ENCODE peak calls at places on chromosomes 2 and 18, in four cellular contexts. B, S, J and F are unnamed samples.
A peak's percentile ranks its signal among the peaks of the same experiment; 100 is the strongest.

GRCh38 chr18:21484851-21485636 is 115.5 kb downstream of the ESCO1 start:
- DNase-seq in B (no peak), S (no peak), J (no peak), F (no peak)

GRCh38 chr18:23626451-23627279 is 36.0 kb downstream of the ANKRD29 start:
- DNase-seq in B (no peak), S (no peak), J (no peak), F (no peak)

GRCh38 chr18:60873708-60874107 is 459.5 kb upstream of the CDH20 start:
- DNase-seq in B (no peak), S (no peak), J (no peak), F (no peak)

GRCh38 chr2:8662239-8662879 is 19.5 kb upstream of the ID2 start:
- DNase-seq in B (no peak), S (peak; percentile 31), J (no peak), F (peak; percentile 56)

GRCh38 chr2:503288-503999 is 173.8 kb downstream of the TMEM18 start:
- DNase-seq in B (no peak), S (no peak), J (no peak), F (no peak)

GRCh38 chr2:95040470-95040869 is 15.0 kb downstream of the MAL start:
- DNase-seq in B (no peak), S (no peak), J (no peak), F (no peak)

GRCh38 chr2:109129921-109130725 is 1.1 kb downstream of the SH3RF3 start:
- DNase-seq in B (no peak), S (no peak), J (no peak), F (no peak)

GRCh38 chr2:16948073-16948472 is 282.4 kb upstream of the CYRIA start:
- DNase-seq in B (no peak), S (peak; percentile 12), J (no peak), F (no peak)

GRCh38 chr2:49177194-49177593 is 22.9 kb upstream of the FSHR start:
- DNase-seq in B (no peak), S (no peak), J (peak; percentile 7), F (no peak)

GRCh38 chr2:46050489-46050888 is 246.7 kb upstream of the EPAS1 start:
- DNase-seq in B (no peak), S (no peak), J (no peak), F (no peak)

GRCh38 chr2:216792222-216793001 is 67.5 kb downstream of the TNP1 start:
- DNase-seq in B (no peak), S (peak; percentile 42), J (no peak), F (no peak)
- TF ChIP-seq CTCF in B (no peak), S (peak; percentile 29), J (peak; percentile 14), F (no peak)

DNA sequence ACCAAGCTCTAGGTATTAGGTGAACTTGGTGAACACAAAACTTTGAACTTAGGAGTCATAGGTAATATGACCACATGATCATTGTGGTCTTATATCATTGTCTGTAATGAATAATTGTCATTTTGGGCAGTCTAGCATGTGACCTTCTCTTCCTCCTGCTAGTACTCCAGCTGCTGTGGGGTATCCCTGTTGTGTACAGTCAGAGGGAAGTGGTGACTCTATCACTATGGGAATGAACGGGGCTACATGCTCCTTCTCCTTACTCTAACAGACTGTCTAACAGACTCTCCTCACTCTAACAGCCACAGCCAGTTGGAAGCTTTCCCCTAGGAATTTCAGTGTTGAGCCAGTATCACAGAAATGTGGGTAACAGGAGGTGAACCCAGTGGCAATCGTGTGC is 68.2 kb upstream of the NEDD4L start:
- DNase-seq in B (no peak), S (no peak), J (no peak), F (no peak)
- TF ChIP-seq EGR1 in B (no peak), S (no peak), J (no peak), F (no peak)

DNA sequence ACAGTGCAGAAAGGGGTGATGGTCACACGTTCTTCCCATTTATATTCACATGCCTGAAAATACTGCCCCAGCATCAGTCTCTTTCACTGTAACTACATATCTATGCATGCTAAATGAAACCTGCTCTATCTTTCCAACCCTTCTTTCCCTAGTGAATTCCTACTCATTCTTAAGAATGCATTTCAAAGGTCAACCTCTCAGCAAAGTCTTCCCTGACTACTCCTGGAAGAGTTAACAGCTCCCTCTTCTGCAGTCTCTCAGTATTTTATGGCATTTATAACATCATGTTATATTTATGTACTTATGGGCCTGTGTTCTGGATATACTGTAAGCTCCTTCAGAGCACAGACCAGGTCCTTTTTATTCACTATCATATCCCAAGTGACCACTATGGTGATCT is 71.7 kb upstream of the GALNT5 start:
- DNase-seq in B (no peak), S (no peak), J (no peak), F (no peak)
- TF ChIP-seq CTCF in B (no peak), S (peak; percentile 5), J (no peak), F (no peak)

GRCh38 chr2:204407209-204408070 is 137.8 kb upstream of the PARD3B start:
- DNase-seq in B (no peak), S (peak; percentile 76), J (no peak), F (no peak)
- TF ChIP-seq EGR1 in B (no peak), S (no peak), J (no peak), F (no peak)

DNA sequence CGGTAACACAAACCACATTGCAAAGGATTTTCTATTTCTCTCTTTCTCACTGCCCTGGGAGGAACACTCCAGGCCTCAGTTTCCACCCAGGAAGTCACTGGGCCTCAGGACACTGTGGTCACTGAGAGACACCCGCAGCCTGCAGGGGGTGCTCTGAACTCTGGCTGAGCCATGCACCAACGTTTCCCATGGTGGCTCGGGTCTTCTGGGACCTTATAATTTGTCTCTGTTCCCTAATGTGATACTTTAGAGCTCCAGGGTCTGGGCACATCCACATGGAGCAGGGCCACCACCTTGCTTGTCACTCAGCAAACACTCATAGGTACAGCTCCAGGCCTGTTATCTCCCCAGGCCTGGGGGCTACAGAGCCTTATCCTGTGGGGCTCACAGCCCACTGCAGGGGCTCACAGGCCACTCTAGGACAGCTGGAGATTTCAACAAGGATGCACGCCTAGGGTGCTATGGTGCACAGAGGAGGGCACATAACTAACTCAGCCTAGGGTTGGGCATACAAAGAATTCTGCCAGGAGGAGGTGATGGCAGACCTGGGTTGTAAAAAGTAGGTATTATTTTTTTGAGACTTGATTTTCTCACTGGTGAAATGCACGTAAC is 2.9 kb upstream of the HS1BP3 start:
- DNase-seq in B (no peak), S (peak; percentile 31), J (no peak), F (no peak)
- TF ChIP-seq CTCF in B (no peak), S (peak; percentile 42), J (peak; percentile 6), F (peak; percentile 11)

DNA sequence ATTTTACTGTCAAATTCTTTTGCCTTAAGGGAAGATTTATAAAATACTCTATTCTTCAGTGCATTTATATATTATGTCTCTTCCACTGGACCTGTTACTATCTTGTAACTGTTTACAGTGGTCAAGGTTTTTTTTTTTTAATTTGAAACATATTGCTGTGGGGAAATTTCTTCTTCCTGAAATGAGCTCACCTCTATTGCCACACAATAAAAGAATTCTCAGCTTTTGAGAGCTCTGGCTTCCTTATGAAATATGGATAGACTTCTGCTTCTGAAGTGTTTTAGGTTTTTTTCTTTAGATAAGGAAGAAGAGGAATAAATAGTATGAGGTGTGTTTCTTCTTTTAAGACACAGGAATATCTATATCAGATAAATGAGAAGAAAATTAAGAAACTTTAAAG is 7.7 kb downstream of the VRK2 start:
- DNase-seq in B (no peak), S (no peak), J (no peak), F (no peak)
- TF ChIP-seq EGR1 in B (no peak), S (no peak), J (no peak), F (no peak)

DNA sequence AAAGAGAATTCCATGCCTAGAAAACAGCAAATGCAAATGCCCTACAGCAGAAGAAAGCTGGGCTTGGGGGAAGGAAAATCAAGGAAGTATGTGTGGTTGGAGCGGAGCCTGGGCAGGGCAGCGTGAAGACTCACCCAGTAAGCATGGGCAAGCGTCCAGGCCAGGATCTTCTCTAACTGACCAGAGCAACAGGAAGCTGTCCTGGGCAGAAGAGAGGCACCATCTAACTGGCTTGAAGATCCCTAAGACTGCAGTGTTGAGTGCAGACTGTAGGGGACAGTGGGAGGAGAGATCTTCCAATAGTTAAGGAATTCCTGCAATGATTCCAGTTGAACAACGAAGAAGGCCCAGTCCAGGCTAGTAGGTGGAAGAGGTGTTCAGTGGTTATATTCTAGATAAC is 57.9 kb downstream of the NXPH2 start:
- DNase-seq in B (no peak), S (no peak), J (no peak), F (no peak)
- TF ChIP-seq CTCF in B (no peak), S (no peak), J (peak; percentile 36), F (peak; percentile 30)

DNA sequence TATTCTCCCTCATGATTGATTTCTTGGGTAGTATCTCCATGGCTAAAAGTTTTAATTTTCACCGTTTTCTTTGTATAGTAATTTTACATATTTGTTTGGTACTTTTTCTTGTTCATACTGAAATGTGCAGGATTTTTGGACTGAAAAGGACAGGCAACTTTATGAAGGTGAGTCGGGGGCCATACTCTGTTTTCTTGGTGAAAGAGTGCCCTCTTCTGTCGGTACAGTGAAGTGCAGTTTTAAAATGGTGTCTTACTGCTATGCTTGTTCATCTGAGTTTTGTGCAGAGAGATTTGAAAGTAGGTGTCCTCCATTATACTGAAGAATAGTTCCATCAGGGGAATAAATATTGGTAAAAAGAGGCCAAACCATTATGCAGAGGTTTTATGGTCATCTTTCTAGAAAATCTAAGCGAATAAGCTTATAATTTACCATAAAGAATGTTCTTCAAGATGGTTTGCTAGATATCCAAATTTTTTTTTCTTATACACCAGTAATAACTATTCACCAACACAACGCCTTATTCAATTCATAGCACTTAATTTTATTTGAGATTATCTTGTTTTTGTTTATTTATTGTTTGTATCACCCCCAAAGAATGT is 8.7 kb upstream of the SERPINB13 start:
- DNase-seq in B (no peak), S (peak; percentile 35), J (no peak), F (peak; percentile 41)
- TF ChIP-seq EGR1 in B (no peak), S (no peak), J (no peak), F (no peak)

DNA sequence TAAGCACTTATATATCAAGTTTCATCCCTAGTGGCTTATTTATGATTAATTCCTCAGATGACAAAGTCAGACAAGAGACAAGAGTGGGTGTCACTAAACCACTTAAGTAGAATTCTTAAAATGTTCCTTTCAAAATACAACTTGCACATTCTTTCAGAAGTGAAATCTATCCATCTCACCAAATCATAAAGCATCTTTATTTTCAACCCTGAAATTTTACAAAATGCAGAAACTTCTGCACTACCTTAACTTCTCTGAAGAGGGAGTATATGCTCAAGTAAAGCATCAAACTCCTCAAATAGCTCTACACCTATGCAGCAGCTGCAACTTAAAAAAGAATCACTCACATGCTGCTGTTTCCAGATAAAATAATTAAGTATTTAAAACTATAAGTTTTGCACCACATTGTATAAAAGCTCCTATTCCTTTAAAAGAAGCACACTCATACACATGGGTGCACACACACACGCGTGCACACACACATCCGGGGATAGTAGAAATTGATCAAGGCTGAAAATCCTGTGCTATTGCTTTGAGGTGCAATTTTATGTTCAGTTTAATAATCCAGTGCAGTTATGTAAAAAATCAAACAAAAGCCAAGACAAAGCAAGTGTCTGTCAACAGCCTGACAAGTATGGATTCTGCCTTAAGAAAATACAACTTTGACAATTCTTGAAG is 244.5 kb downstream of the TCF4 start:
- DNase-seq in B (no peak), S (peak; percentile 19), J (no peak), F (no peak)
- TF ChIP-seq CTCF in B (peak; percentile 58), S (peak; percentile 56), J (peak; percentile 50), F (peak; percentile 16)

DNA sequence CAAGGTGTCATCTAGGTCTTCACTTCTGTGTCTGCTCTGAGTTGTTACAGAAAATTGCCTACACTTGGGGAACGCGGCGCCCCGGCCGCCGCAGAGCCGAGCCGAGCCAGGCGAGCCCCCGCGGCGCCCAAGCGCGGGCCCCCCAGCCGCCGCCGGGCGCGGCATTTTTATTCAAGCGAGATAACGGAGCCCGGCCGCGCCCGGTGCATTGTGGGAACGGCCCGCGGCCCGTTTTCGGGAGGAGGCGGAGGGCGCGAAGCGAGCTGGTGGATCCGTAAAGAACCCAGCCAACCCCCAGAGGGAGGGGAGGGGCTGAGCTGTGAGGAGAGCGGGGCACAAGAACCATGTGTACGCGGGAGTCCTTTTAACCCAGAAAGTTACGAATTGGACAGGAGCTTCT is 191.8 kb downstream of the FTCDNL1 start:
- DNase-seq in B (no peak), S (peak; percentile 69), J (peak; percentile 38), F (no peak)
- TF ChIP-seq EGR1 in B (no peak), S (no peak), J (no peak), F (no peak)